ENCODE peak calls at places on chromosomes 3 and 15, in six cellular contexts. X, M, P, C, F and T are unnamed samples.

GRCh38 chr15:90174140-90174891 is 26.8 kb upstream of the SEMA4B start:
- DNase-seq in X (no peak), M (peak; percentile 20), P (no peak), C (peak; percentile 82), F (peak; percentile 81), T (no peak)

GRCh38 chr3:18224406-18224805 is 200.7 kb downstream of the SATB1 start:
- DNase-seq in X (no peak), M (no peak), P (no peak), C (no peak), F (no peak), T (no peak)

GRCh38 chr3:18575573-18575972 is 150.4 kb upstream of the SATB1 start:
- DNase-seq in X (no peak), M (no peak), P (no peak), C (no peak), F (no peak), T (no peak)

GRCh38 chr15:83991163-83991562 is 244.4 kb upstream of the GOLGA6L4 start:
- DNase-seq in X (no peak), M (no peak), P (no peak), C (no peak), F (no peak), T (no peak)

GRCh38 chr3:184180165-184180564 is 5.5 kb downstream of the AP2M1 start:
- DNase-seq in X (no peak), M (no peak), P (no peak), C (peak; percentile 91), F (no peak), T (no peak)

GRCh38 chr15:25670025-25670554 is 193.0 kb downstream of the ATP10A start:
- DNase-seq in X (no peak), M (peak; percentile 88), P (no peak), C (peak; percentile 80), F (peak; percentile 41), T (peak; percentile 72)

GRCh38 chr3:190739726-190740230 is 122.7 kb downstream of the GMNC start:
- DNase-seq in X (no peak), M (no peak), P (no peak), C (peak; percentile 52), F (no peak), T (no peak)

GRCh38 chr15:89015412-89016097 is 72.7 kb upstream of the ABHD2 start:
- DNase-seq in X (no peak), M (no peak), P (no peak), C (no peak), F (no peak), T (no peak)

GRCh38 chr3:178048768-178049167 is 487.5 kb upstream of the KCNMB2 start:
- DNase-seq in X (no peak), M (no peak), P (no peak), C (no peak), F (no peak), T (no peak)

GRCh38 chr15:57510647-57511046 is 81.1 kb upstream of the MYZAP start:
- DNase-seq in X (no peak), M (no peak), P (no peak), C (peak; percentile 37), F (no peak), T (no peak)

DNA sequence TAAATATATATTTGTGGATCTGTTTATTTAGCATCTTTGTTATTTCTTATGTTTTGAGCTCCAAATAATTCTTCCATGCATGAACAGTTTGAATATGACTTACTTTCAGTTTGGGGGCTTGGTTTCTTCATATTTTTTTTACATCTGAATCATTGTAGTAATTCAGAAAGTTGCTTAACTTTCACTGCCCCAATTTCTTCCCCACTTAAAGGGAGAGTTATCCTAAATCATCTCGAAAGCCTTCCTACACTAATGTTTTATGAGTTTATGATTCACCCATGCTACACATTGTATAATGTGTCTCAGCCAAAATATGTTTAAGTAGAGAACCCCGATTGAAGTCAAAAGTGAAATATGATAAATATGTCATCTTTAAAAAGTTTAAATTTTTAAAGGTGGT is 47.8 kb downstream of the SPRED1 start:
- DNase-seq in X (no peak), M (no peak), P (no peak), C (no peak), F (no peak), T (no peak)
- H3K4me3 ChIP-seq in X (no peak overlapping the region), M (no peak overlapping the region), P (no peak overlapping the region), C (peak overlapping the region; percentile 15), F (no peak overlapping the region), T (no peak overlapping the region)

GRCh38 chr15:100205549-100206295 is 136.1 kb downstream of the ADAMTS17 start:
- DNase-seq in X (no peak), M (no peak), P (no peak), C (no peak), F (no peak), T (no peak)

GRCh38 chr15:100207053-100207452 is 134.7 kb downstream of the ADAMTS17 start:
- DNase-seq in X (no peak), M (peak; percentile 32), P (no peak), C (no peak), F (no peak), T (no peak)

GRCh38 chr15:100204771-100205170 is 137.0 kb downstream of the ADAMTS17 start:
- DNase-seq in X (no peak), M (no peak), P (no peak), C (no peak), F (no peak), T (no peak)

GRCh38 chr15:100204211-100204610 is 137.6 kb downstream of the ADAMTS17 start:
- DNase-seq in X (no peak), M (no peak), P (no peak), C (no peak), F (no peak), T (no peak)

GRCh38 chr15:100206643-100207042 is 135.1 kb downstream of the ADAMTS17 start:
- DNase-seq in X (no peak), M (no peak), P (no peak), C (no peak), F (no peak), T (no peak)
- H3K9me3 ChIP-seq in X (no peaks in the 10 kb centered on the region), M (no peaks in the 10 kb centered on the region), P (no peaks in the 10 kb centered on the region), C (no peaks in the 10 kb centered on the region), F (no peaks in the 10 kb centered on the region), T (no peaks in the 10 kb centered on the region)

GRCh38 chr3:85303156-85303555 is 344.4 kb downstream of the CADM2 start:
- DNase-seq in X (no peak), M (no peak), P (no peak), C (no peak), F (no peak), T (no peak)

GRCh38 chr3:85298032-85298431 is 339.2 kb downstream of the CADM2 start:
- DNase-seq in X (no peak), M (no peak), P (no peak), C (no peak), F (no peak), T (no peak)

GRCh38 chr3:85297291-85297690 is 338.5 kb downstream of the CADM2 start:
- DNase-seq in X (no peak), M (no peak), P (no peak), C (no peak), F (no peak), T (no peak)
- H3K4me3 ChIP-seq in X (no peak overlapping the region), M (no peak overlapping the region), P (no peak overlapping the region), C (no peak overlapping the region), F (no peak overlapping the region), T (no peak overlapping the region)

DNA sequence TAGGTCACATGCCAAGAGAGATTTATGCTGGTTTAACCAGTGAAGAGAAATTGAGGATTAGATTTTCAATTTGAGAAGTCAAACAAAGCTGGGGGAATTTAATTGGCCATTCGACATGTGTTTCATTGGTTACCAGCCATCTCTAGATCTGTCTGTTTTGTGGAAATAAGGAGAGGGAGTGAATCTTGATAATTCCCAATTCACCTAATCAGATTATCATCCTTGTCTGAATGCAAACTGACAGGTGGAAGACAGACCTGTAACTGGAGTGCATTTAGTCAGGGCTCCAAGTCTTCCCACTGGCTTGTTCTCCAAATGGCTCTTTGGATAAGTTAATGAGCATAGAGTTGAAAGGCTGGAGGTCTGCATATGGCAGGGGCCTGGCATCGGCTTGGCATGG is 1049.3 kb downstream of the NTRK3 start:
- DNase-seq in X (no peak), M (no peak), P (no peak), C (no peak), F (no peak), T (no peak)
- H3K9me3 ChIP-seq in X (no peaks in the 10 kb centered on the region), M (no peaks in the 10 kb centered on the region), P (no peaks in the 10 kb centered on the region), C (no peaks in the 10 kb centered on the region), F (no peaks in the 10 kb centered on the region), T (peaks cover 17% of the 10 kb centered on the region)